ENCODE peak calls at places on chromosome 10, in ten cellular contexts. G is GM23248; W is pancreas; X is MM.1S; V is mucosa of descending colon; U is CD4-positive, alpha-beta memory T cell; J is suprapubic skin; A is heart left ventricle; R is hepatocyte; Y is aorta. M is an unnamed sample.

GRCh38 chr10:128032466-128032865 is 93.8 kb downstream of the MKI67 start:
- DNase-seq in X (no peak), A (no peak), Y (no peak), V (peak; percentile 5), W (no peak), G (no peak), J (no peak), U (no peak), R (no peak), M (no peak)

GRCh38 chr10:120584786-120585185 is 127.8 kb downstream of the PLPP4 start:
- DNase-seq in R (no peak), W (no peak), V (no peak), G (no peak), Y (no peak), X (no peak), A (no peak), J (no peak), U (no peak), M (no peak)

GRCh38 chr10:77038412-77038806 is 599.2 kb downstream of the KCNMA1 start:
- DNase-seq in A (no peak), U (no peak), Y (no peak), W (no peak), R (no peak), X (no peak), G (no peak), V (no peak), J (no peak), M (no peak)

GRCh38 chr10:75399461-75400162 is 2.0 kb downstream of the ZNF503 start:
- DNase-seq in X (peak; percentile 70), W (peak; percentile 88), V (peak; percentile 88), J (peak; percentile 89), R (peak; percentile 89), U (peak; percentile 34), A (peak; percentile 87), G (peak; percentile 90), Y (peak; percentile 96), M (peak; percentile 93)

GRCh38 chr10:124539935-124540641 is 78.5 kb downstream of the LHPP start:
- DNase-seq in J (no peak), G (peak; percentile 66), R (peak; percentile 73), W (peak; percentile 38), X (peak; percentile 42), A (peak; percentile 73), V (peak; percentile 72), Y (peak; percentile 92), U (peak; percentile 62), M (peak; percentile 42)

GRCh38 chr10:79348640-79348988 is 1.3 kb downstream of the PPIF start:
- DNase-seq in X (no peak), A (no peak), R (no peak), G (peak; percentile 35), Y (no peak), W (peak; percentile 69), U (no peak), J (no peak), V (no peak), M (no peak)

GRCh38 chr10:60349426-60349825 is 40.2 kb downstream of the ANK3 start:
- DNase-seq in X (no peak), G (peak; percentile 20), J (no peak), R (no peak), U (no peak), Y (no peak), V (no peak), A (no peak), W (no peak), M (no peak)

GRCh38 chr10:51894752-51895151 is 195.4 kb upstream of the CSTF2T start:
- DNase-seq in A (no peak), R (no peak), U (no peak), G (peak; percentile 83), V (no peak), X (no peak), W (no peak), Y (no peak), J (no peak), M (no peak)

GRCh38 chr10:118800920-118801319 is 46.1 kb upstream of the CACUL1 start:
- DNase-seq in V (peak; percentile 41), G (peak; percentile 26), W (peak; percentile 29), R (peak; percentile 44), U (no peak), X (no peak), A (peak; percentile 40), J (no peak), Y (no peak), M (no peak)

GRCh38 chr10:61336831-61337230 is 116.3 kb downstream of the TMEM26 start:
- DNase-seq in U (no peak), W (no peak), G (no peak), V (no peak), R (no peak), A (no peak), J (no peak), Y (no peak), X (no peak), M (no peak)

GRCh38 chr10:102413053-102413705 is 5.4 kb downstream of the PSD start:
- DNase-seq in U (peak; percentile 37), Y (no peak), A (no peak), X (peak; percentile 43), R (no peak), J (no peak), G (peak; percentile 41), W (no peak), V (no peak), M (no peak)

GRCh38 chr10:44956176-44956575 is 3.4 kb upstream of the RASSF4 start:
- DNase-seq in X (no peak), V (no peak), W (no peak), R (no peak), A (peak; percentile 16), J (peak; percentile 35), Y (no peak), G (no peak), U (no peak), M (no peak)

GRCh38 chr10:44952779-44953231 is 6.8 kb upstream of the RASSF4 start:
- DNase-seq in Y (no peak), R (no peak), A (peak; percentile 7), X (no peak), J (peak; percentile 8), W (no peak), U (no peak), V (no peak), G (no peak), M (no peak)

GRCh38 chr10:44956717-44957706 is 2.6 kb upstream of the RASSF4 start:
- DNase-seq in U (no peak), W (no peak), Y (no peak), R (no peak), X (no peak), J (peak; percentile 13), A (no peak), G (no peak), V (no peak), M (peak; percentile 6)

GRCh38 chr10:44954962-44955361 is 4.6 kb upstream of the RASSF4 start:
- DNase-seq in J (no peak), A (no peak), Y (no peak), U (no peak), W (no peak), G (no peak), X (no peak), V (no peak), R (no peak), M (no peak)

DNA sequence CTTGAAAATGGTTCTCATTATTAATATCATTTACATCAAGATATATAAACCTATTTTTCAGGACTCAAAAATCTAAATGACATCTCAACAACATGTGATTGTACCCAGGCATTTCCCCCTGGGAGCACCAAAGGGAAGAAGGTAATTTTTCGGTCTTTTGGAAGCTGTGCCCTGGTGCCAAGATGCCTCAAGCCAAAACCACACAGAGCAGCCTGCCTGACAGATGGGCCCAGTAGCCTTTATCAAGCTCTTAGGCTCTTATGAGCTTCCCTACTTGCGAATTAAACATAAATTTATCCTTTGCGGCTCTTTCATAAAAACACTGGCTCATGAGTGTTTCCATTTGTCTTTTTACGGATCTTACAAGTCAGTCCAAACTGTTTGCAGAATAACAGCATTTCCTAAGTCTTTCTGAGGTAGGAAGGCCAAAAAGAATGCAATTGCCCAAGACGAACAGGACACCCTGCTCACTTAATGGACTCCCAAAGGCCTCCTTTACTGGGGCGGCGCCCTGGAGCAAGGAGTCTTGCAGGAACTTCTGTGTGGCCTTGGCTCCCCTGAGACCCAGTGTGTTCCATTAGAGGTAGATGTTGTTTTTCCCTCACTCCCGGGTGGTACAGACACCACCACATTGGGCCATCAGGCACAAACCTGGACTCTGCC is 4.1 kb upstream of the RASSF4 start:
- DNase-seq in G (no peak), J (peak; percentile 89), X (no peak), A (peak; percentile 12), W (no peak), V (no peak), Y (no peak), U (no peak), R (no peak), M (peak; percentile 9)
- H3K4me1 ChIP-seq in G (peaks cover 12% of the 10 kb centered on the region), J (peaks cover 34% of the 10 kb centered on the region), X (peaks cover 6% of the 10 kb centered on the region), A (peaks cover 66% of the 10 kb centered on the region), W (peaks cover 13% of the 10 kb centered on the region), V (peaks cover 18% of the 10 kb centered on the region), Y (no peaks in the 10 kb centered on the region), U (peaks cover 26% of the 10 kb centered on the region), R (peaks cover 18% of the 10 kb centered on the region), M (peaks cover 21% of the 10 kb centered on the region)

DNA sequence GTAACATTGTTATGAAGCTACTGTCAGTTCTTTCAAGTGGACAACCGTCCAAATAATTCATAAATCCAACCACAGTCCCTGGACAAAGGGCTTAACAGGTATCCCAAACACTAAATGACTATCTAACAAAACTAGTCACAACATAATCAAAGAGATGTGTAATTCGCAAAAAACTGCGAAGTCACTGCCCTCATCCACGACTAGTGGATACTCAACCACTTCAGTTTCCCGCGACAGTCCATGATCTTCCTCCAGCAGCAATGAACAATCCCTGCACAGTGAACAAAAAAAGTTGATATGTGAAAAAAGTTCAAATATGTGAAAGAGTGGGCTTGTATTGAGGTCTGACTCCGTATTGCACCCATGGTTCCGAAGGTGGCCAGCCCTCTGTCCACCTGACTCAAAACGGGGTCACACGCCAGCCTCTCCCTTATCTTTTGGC is 284 bp downstream of the DCLRE1A start:
- DNase-seq in G (peak; percentile 44), W (no peak), V (no peak), J (no peak), R (no peak), A (no peak), U (no peak), X (no peak), Y (no peak), M (no peak)
- H3K4me1 ChIP-seq in G (peaks cover 27% of the 10 kb centered on the region), W (peaks cover 51% of the 10 kb centered on the region), V (peaks cover 19% of the 10 kb centered on the region), J (peaks cover 34% of the 10 kb centered on the region), R (peaks cover 17% of the 10 kb centered on the region), A (peaks cover 44% of the 10 kb centered on the region), U (peaks cover 65% of the 10 kb centered on the region), X (peaks cover 7% of the 10 kb centered on the region), Y (peaks cover 2% of the 10 kb centered on the region), M (peaks cover 40% of the 10 kb centered on the region)

GRCh38 chr10:84659497-84660276 is 331.3 kb downstream of the CCSER2 start:
- DNase-seq in V (no peak), G (no peak), W (no peak), Y (no peak), X (no peak), U (no peak), A (no peak), R (peak; percentile 48), J (no peak), M (no peak)
- H3K4me1 ChIP-seq in V (no peaks in the 10 kb centered on the region), G (no peaks in the 10 kb centered on the region), W (no peaks in the 10 kb centered on the region), Y (no peaks in the 10 kb centered on the region), X (peaks cover 3% of the 10 kb centered on the region), U (no peaks in the 10 kb centered on the region), A (no peaks in the 10 kb centered on the region), R (peaks cover 4% of the 10 kb centered on the region), J (no peaks in the 10 kb centered on the region), M (no peaks in the 10 kb centered on the region)

DNA sequence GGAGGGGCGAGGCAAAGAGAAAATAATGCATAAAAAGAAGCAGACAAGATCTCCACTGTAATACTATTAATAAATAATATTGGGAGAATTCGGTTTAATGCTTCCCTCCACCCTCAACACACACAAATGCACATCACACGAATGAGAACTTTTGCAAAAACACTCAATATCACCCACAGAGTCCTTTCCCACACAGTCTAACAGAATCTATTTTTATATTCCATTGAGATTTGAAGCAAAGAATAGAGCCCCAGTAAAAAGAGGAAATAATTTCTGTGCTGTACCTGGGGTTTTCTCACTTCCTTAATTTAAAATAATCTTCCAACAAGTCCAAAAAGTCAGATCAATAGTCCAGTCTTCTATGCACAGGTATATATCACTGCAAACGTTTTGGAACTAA is 17.0 kb downstream of the PIK3AP1 start:
- DNase-seq in G (no peak), X (no peak), W (no peak), Y (no peak), J (no peak), U (no peak), R (no peak), V (no peak), A (no peak), M (no peak)
- H3K4me1 ChIP-seq in G (no peaks in the 10 kb centered on the region), X (no peaks in the 10 kb centered on the region), W (peaks cover 4% of the 10 kb centered on the region), Y (no peaks in the 10 kb centered on the region), J (no peaks in the 10 kb centered on the region), U (no peaks in the 10 kb centered on the region), R (no peaks in the 10 kb centered on the region), V (no peaks in the 10 kb centered on the region), A (no peaks in the 10 kb centered on the region), M (no peaks in the 10 kb centered on the region)

M was measured in upper lobe of left lung.